ENCODE peak calls at places on chromosomes 16 and 17, in nine cellular contexts. V is neural progenitor cell, A is SK-N-SH, O is colonic mucosa, Q is left lung, F is left ventricle myocardium inferior, G is HCT116, T is NB4, N is A549. U is an unnamed sample.

GRCh38 chr16:86509759-86510464 is 415 bp upstream of the FOXF1 start:
- DNase-seq in V (peak; percentile 71), A (no peak), O (peak; percentile 58), Q (peak; percentile 69), F (peak; percentile 37), G (no peak), T (peak; percentile 55), N (no peak), U (no peak)

GRCh38 chr16:54886078-54886477 is 44.6 kb upstream of the IRX5 start:
- DNase-seq in V (no peak), A (no peak), O (no peak), Q (no peak), F (no peak), G (no peak), T (no peak), N (no peak), U (no peak)

GRCh38 chr17:40530988-40531971 is 29.9 kb upstream of the TNS4 start:
- DNase-seq in V (no peak), A (no peak), O (no peak), Q (peak; percentile 28), F (no peak), G (no peak), T (no peak), N (no peak), U (no peak)

GRCh38 chr17:17780941-17781590 is 55.7 kb downstream of the SREBF1 start:
- DNase-seq in V (peak; percentile 88), A (peak; percentile 54), O (peak; percentile 29), Q (no peak), F (no peak), G (no peak), T (peak; percentile 33), N (no peak), U (no peak)

GRCh38 chr17:44076716-44077594 is 6.4 kb downstream of the G6PC3 start:
- DNase-seq in V (no peak), A (no peak), O (no peak), Q (no peak), F (no peak), G (no peak), T (no peak), N (no peak), U (no peak)

GRCh38 chr17:6548578-6549330 is 7.6 kb downstream of the PITPNM3 start:
- DNase-seq in V (no peak), A (no peak), O (no peak), Q (peak; percentile 56), F (no peak), G (no peak), T (no peak), N (no peak), U (no peak)

GRCh38 chr17:752620-753219 is 656 bp upstream of the GEMIN4 start:
- DNase-seq in V (peak; percentile 36), A (peak; percentile 68), O (peak; percentile 70), Q (peak; percentile 80), F (peak; percentile 75), G (no peak), T (peak; percentile 21), N (peak; percentile 45), U (no peak)

GRCh38 chr16:86966781-86967180 is 350.4 kb downstream of the C16orf95 start:
- DNase-seq in V (no peak), A (no peak), O (no peak), Q (no peak), F (no peak), G (no peak), T (no peak), N (no peak), U (no peak)

GRCh38 chr16:3431779-3432219 is 11.5 kb downstream of the ZNF597 start:
- DNase-seq in V (no peak), A (peak; percentile 51), O (peak; percentile 55), Q (peak; percentile 62), F (peak; percentile 45), G (no peak), T (peak; percentile 90), N (no peak), U (no peak)

GRCh38 chr16:17412221-17412620 is 58.5 kb downstream of the XYLT1 start:
- DNase-seq in V (peak; percentile 52), A (no peak), O (no peak), Q (no peak), F (no peak), G (no peak), T (no peak), N (no peak), U (no peak)

GRCh38 chr17:56203430-56203829 is 50.2 kb downstream of the ANKFN1 start:
- DNase-seq in V (no peak), A (peak; percentile 19), O (no peak), Q (no peak), F (no peak), G (peak; percentile 49), T (peak; percentile 16), N (peak; percentile 40), U (no peak)

GRCh38 chr16:67162439-67163163 is 1.9 kb upstream of the HSF4 start:
- DNase-seq in V (no peak), A (no peak), O (no peak), Q (no peak), F (no peak), G (no peak), T (no peak), N (no peak), U (no peak)

GRCh38 chr16:70688266-70688742 is 2.5 kb upstream of the MTSS2 start:
- DNase-seq in V (no peak), A (peak; percentile 77), O (peak; percentile 58), Q (peak; percentile 73), F (peak; percentile 70), G (no peak), T (no peak), N (no peak), U (no peak)

GRCh38 chr17:57577751-57578607 is 167.1 kb downstream of the CCDC182 start:
- DNase-seq in V (peak; percentile 91), A (peak; percentile 47), O (peak; percentile 30), Q (no peak), F (peak; percentile 35), G (no peak), T (peak; percentile 85), N (no peak), U (no peak)

GRCh38 chr16:66510711-66511614 is 39.0 kb downstream of the TK2 start:
- DNase-seq in V (peak; percentile 22), A (no peak), O (no peak), Q (no peak), F (peak; percentile 31), G (no peak), T (no peak), N (no peak), U (no peak)

GRCh38 chr16:67663151-67663876 is 2.6 kb downstream of the PARD6A start:
- DNase-seq in V (peak; percentile 55), A (peak; percentile 58), O (no peak), Q (no peak), F (no peak), G (peak; percentile 15), T (peak; percentile 70), N (peak; percentile 71), U (no peak)

GRCh38 chr17:35725917-35726608 is 5.4 kb upstream of the RASL10B start:
- DNase-seq in V (no peak), A (no peak), O (no peak), Q (no peak), F (no peak), G (no peak), T (no peak), N (no peak), U (no peak)

GRCh38 chr17:71975998-71976649 is 144.7 kb upstream of the SOX9 start:
- DNase-seq in V (peak; percentile 8), A (peak; percentile 38), O (peak; percentile 89), Q (peak; percentile 69), F (peak; percentile 80), G (no peak), T (peak; percentile 4), N (peak; percentile 86), U (peak; percentile 89)

GRCh38 chr17:38917259-38917658 is 8.2 kb upstream of the LASP1NB start:
- DNase-seq in V (no peak), A (no peak), O (no peak), Q (no peak), F (no peak), G (no peak), T (no peak), N (no peak), U (no peak)

GRCh38 chr16:88597856-88598491 is 27.8 kb downstream of the ZC3H18 start:
- DNase-seq in V (no peak), A (no peak), O (no peak), Q (no peak), F (no peak), G (no peak), T (peak; percentile 66), N (no peak), U (no peak)

GRCh38 chr17:48149174-48150106 is 41.9 kb downstream of the SNX11 start:
- DNase-seq in V (peak; percentile 63), A (peak; percentile 50), O (no peak), Q (no peak), F (no peak), G (no peak), T (peak; percentile 48), N (no peak), U (no peak)

GRCh38 chr17:74240637-74241036 is 27.3 kb downstream of the TTYH2 start:
- DNase-seq in V (no peak), A (no peak), O (no peak), Q (no peak), F (peak; percentile 55), G (no peak), T (no peak), N (no peak), U (no peak)

DNA sequence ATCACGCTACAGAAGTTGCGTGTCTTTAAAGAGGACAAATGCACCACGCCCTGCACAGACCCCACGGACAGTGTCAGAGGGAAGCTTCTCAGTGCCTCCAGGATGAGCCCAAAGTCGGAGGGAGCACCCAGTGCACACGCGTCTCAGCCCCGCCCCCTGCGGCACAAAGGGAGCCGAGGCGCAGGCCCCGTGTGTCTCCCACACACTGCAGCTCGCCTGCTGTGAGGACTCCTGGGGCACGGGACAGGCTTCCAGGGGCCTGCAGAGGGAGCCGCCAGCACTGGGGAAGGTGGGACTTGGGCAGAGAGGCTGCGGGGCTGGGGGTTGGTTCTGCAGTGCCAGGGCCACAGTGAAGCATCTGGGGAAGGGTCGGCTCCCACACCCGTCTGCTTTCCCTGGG is 77.4 kb downstream of the LMF1 start:
- DNase-seq in V (no peak), A (peak; percentile 55), O (no peak), Q (no peak), F (no peak), G (no peak), T (peak; percentile 18), N (no peak), U (no peak)
- TF ChIP-seq CTCF in V (no peak), A (no peak), O (no peak), Q (no peak), F (no peak), G (no peak), T (no peak), N (no peak), U (no peak)

GRCh38 chr17:49469831-49470568 is 25.1 kb upstream of the NGFR start:
- DNase-seq in V (peak; percentile 85), A (peak; percentile 51), O (peak; percentile 20), Q (no peak), F (peak; percentile 24), G (no peak), T (no peak), N (no peak), U (no peak)
- H3K4me3 ChIP-seq in V (peak overlapping the region; percentile 56), A (no peak overlapping the region), O (no peak overlapping the region), Q (no peak overlapping the region), F (peak overlapping the region; percentile 57), G (no peak overlapping the region), T (no peak overlapping the region), N (no peak overlapping the region), U (no peak overlapping the region)

GRCh38 chr16:57244767-57245471 is at the start of gene ARL2BP:
- DNase-seq in V (peak; percentile 99), A (peak; percentile 99), O (peak; percentile 99), Q (peak; percentile 98), F (peak; percentile 99), G (peak; percentile 94), T (peak; percentile 99), N (peak; percentile 98), U (peak; percentile 85)
- TF ChIP-seq CTCF in V (peak; percentile 23), A (peak; percentile 27), O (no peak), Q (no peak), F (no peak), G (no peak), T (no peak), N (peak; percentile 29), U (no peak)

GRCh38 chr16:84514874-84515835 is 10.7 kb upstream of the MEAK7 start:
- DNase-seq in V (peak; percentile 50), A (no peak), O (no peak), Q (peak; percentile 72), F (peak; percentile 30), G (no peak), T (peak; percentile 88), N (no peak), U (no peak)
- H3K4me3 ChIP-seq in V (no peak overlapping the region), A (no peak overlapping the region), O (no peak overlapping the region), Q (no peak overlapping the region), F (no peak overlapping the region), G (no peak overlapping the region), T (no peak overlapping the region), N (no peak overlapping the region), U (no peak overlapping the region)

U was measured in AG09309.